ENCODE peak calls at places on chromosomes 4 and X, in four cellular contexts. T, I, V and P are unnamed samples.

GRCh38 chr4:3224971-3225850 is 23.7 kb upstream of the MSANTD1 start:
- DNase-seq in T (no peak), I (no peak), V (no peak), P (no peak)

GRCh38 chr4:38667005-38667771 is 3.2 kb downstream of the KLF3 start:
- DNase-seq in T (peak; percentile 39), I (peak; percentile 98), V (peak; percentile 98), P (peak; percentile 82)

GRCh38 chrX:103779156-103779555 is 2.5 kb downstream of the PLP1 start:
- DNase-seq in T (no peak), I (peak; percentile 15), V (peak; percentile 29), P (no peak)

GRCh38 chr4:107248571-107248970 is 212.5 kb upstream of the DKK2 start:
- DNase-seq in T (no peak), I (peak; percentile 62), V (peak; percentile 24), P (no peak)

GRCh38 chrX:107775734-107776511 is at the start of gene TSC22D3:
- DNase-seq in T (no peak), I (peak; percentile 67), V (peak; percentile 82), P (peak; percentile 70)

GRCh38 chr4:1297456-1298325 is 8.0 kb downstream of the MAEA start:
- DNase-seq in T (no peak), I (no peak), V (no peak), P (no peak)

GRCh38 chr4:86264269-86264668 is 95.6 kb downstream of the MAPK10 start:
- DNase-seq in T (no peak), I (no peak), V (no peak), P (no peak)

GRCh38 chr4:179307297-179308136 is 1865.3 kb upstream of the AGA start:
- DNase-seq in T (peak; percentile 30), I (peak; percentile 17), V (peak; percentile 41), P (no peak)

GRCh38 chr4:48756689-48757220 is 23.3 kb downstream of the FRYL start:
- DNase-seq in T (no peak), I (no peak), V (peak; percentile 14), P (no peak)

GRCh38 chrX:96564595-96564994 is 120.0 kb upstream of the DIAPH2 start:
- DNase-seq in T (no peak), I (no peak), V (peak; percentile 33), P (no peak)

GRCh38 chr4:167622481-167623240 is 388.4 kb upstream of the SPOCK3 start:
- DNase-seq in T (peak; percentile 21), I (peak; percentile 62), V (peak; percentile 59), P (peak; percentile 48)

GRCh38 chr4:823761-824460 is 2.0 kb downstream of the CPLX1 start:
- DNase-seq in T (no peak), I (no peak), V (no peak), P (no peak)

GRCh38 chr4:150381671-150382427 is 200.1 kb upstream of the MAB21L2 start:
- DNase-seq in T (no peak), I (no peak), V (peak; percentile 48), P (no peak)

GRCh38 chrX:113634565-113634964 is 793.9 kb upstream of the AMOT start:
- DNase-seq in T (no peak), I (no peak), V (no peak), P (no peak)

GRCh38 chrX:149652232-149652981 is 20.8 kb upstream of the TMEM185A start:
- DNase-seq in T (no peak), I (no peak), V (no peak), P (no peak)

GRCh38 chrX:136272325-136272724 is 21.1 kb upstream of the MAP7D3 start:
- DNase-seq in T (no peak), I (no peak), V (peak; percentile 46), P (no peak)

GRCh38 chrX:136687457-136687856 is 39.5 kb downstream of the CD40LG start:
- DNase-seq in T (no peak), I (no peak), V (no peak), P (no peak)

GRCh38 chr4:36349904-36350554 is 68.6 kb downstream of the DTHD1 start:
- DNase-seq in T (no peak), I (peak; percentile 1), V (no peak), P (no peak)

GRCh38 chr4:41611124-41611838 is 73.3 kb downstream of the LIMCH1 start:
- DNase-seq in T (no peak), I (no peak), V (no peak), P (no peak)

GRCh38 chrX:120549483-120550452 is 11.0 kb downstream of the CUL4B start:
- DNase-seq in T (no peak), I (peak; percentile 91), V (peak; percentile 85), P (peak; percentile 71)

GRCh38 chrX:138378876-138379275 is 332.6 kb downstream of the FGF13 start:
- DNase-seq in T (no peak), I (no peak), V (no peak), P (no peak)

GRCh38 chr4:147340547-147341225 is 140.2 kb upstream of the EDNRA start:
- DNase-seq in T (no peak), I (peak; percentile 81), V (peak; percentile 48), P (no peak)

GRCh38 chrX:58025979-58026378 is 115.7 kb upstream of the ZXDA start:
- DNase-seq in T (peak; percentile 37), I (no peak), V (peak; percentile 47), P (no peak)

GRCh38 chr4:173879286-173879908 is 349.4 kb upstream of the HAND2 start:
- DNase-seq in T (no peak), I (no peak), V (no peak), P (no peak)

GRCh38 chrX:42673411-42673810 is 104.6 kb downstream of the PPP1R2C start:
- DNase-seq in T (no peak), I (no peak), V (no peak), P (no peak)

GRCh38 chr4:170114636-170115035 is 24.9 kb upstream of the AADAT start:
- DNase-seq in T (no peak), I (no peak), V (no peak), P (no peak)
- H3K4me3 ChIP-seq in T (no peak overlapping the region), I (no peak overlapping the region), V (no peak overlapping the region), P (no peak overlapping the region)

GRCh38 chrX:151974336-151975227 is at the start of gene GABRE:
- DNase-seq in T (no peak), I (peak; percentile 50), V (peak; percentile 76), P (peak; percentile 71)

GRCh38 chrX:151975736-151976275 is 1.3 kb upstream of the GABRE start:
- DNase-seq in T (no peak), I (no peak), V (no peak), P (no peak)

GRCh38 chrX:151973851-151974335 is 583 bp downstream of the GABRE start:
- DNase-seq in T (no peak), I (peak; percentile 43), V (peak; percentile 72), P (peak; percentile 77)

GRCh38 chrX:151977009-151977408 is 2.5 kb upstream of the GABRE start:
- DNase-seq in T (no peak), I (no peak), V (peak; percentile 18), P (no peak)

DNA sequence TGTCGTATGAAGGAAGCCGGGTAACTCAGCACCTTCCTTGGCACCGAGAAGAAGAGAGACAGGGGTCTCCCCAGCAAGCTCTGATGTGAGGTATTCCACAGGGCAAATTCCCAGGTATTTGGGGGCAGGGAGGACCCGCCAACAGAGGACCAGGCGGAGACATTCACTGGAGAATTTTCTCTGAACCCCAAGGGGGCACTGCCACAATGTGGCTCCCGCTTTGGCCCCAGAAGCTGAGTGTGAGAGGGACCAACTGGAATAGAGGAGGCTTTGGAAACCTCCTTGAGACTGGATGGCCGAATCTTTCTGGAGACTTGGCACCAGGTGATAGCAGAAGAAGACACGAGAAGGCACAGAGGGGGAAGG is 735 bp upstream of the GABRE start:
- DNase-seq in T (no peak), I (no peak), V (no peak), P (no peak)
- H3K4me3 ChIP-seq in T (no peak overlapping the region), I (peak overlapping the region; percentile 12), V (peak overlapping the region; percentile 94), P (peak overlapping the region; percentile 79)

DNA sequence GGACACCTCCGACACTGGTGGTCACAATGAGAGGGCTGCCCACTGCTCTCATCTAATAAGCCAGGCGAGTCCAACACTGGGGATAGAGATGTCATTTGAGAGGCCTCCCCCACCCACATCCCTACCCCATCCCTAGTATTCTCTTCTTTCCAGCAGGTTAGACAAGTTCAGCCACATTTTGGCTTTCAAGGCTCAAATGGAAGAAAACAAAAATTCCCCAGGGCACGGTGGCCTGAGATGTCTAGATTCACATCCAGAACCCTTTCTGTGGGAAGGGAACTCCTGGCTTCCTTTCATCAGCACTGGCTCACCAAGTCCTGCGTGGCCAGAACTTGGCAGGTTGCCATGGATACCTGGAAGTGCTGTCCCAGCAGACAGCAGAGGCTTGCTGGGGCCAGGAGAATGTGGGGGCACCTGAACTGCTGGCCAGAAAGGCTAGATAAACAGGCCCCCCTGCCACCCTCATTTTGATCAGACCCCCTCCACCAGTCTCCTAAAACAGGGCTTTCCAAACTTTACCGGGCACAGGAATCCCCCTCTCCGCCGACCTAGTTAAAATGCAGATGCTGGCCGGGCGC is 1.3 kb upstream of the NYX start:
- DNase-seq in T (no peak), I (no peak), V (no peak), P (no peak)
- H3K4me3 ChIP-seq in T (no peak overlapping the region), I (no peak overlapping the region), V (no peak overlapping the region), P (no peak overlapping the region)

DNA sequence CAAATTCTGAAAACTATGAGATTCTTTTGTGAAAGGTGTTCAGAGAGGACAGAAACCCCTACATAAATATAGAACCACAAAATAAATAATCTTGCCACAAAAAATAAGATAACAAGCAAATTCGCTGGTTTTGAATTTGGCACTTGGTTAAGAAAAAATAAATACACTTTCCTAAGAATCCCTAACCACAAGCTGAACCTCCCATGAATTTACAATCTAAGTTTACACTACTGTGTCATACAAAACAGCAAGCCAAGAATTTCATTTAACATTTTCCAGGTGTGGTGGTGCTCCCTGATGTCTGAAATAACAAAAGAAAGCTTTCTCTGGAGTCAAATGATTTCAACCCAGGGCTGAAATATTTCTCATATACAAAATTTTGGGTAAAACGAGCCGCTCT is 121.0 kb downstream of the KCNIP4 start:
- DNase-seq in T (no peak), I (peak; percentile 62), V (peak; percentile 47), P (no peak)
- H3K4me3 ChIP-seq in T (no peak overlapping the region), I (no peak overlapping the region), V (peak overlapping the region; percentile 44), P (no peak overlapping the region)